ENCODE peak calls at places on chromosomes 4 and X, in seven cellular contexts. One of them, this sample, is unnamed.

GRCh38 chr4:86184216-86184915 is 175.5 kb downstream of the MAPK10 start:
- DNase-seq in HCT116: no peak
- DNase-seq in endodermal cell: no peak
- DNase-seq in tibial artery: no peak
- DNase-seq in OCI-LY7: no peak
- DNase-seq in colonic mucosa: no peak
- DNase-seq in stomach: no peak
- DNase-seq in this sample: no peak

GRCh38 chr4:80307183-80307735 is 28.3 kb upstream of the CFAP299 start:
- DNase-seq in HCT116: no peak
- DNase-seq in endodermal cell: no peak
- DNase-seq in tibial artery: no peak
- DNase-seq in OCI-LY7: no peak
- DNase-seq in colonic mucosa: no peak
- DNase-seq in stomach: no peak
- DNase-seq in this sample: no peak

GRCh38 chrX:153245288-153245731 is 66.2 kb downstream of the MAGEA1 start:
- DNase-seq in HCT116: no peak
- DNase-seq in endodermal cell: peak
- DNase-seq in tibial artery: no peak
- DNase-seq in OCI-LY7: peak
- DNase-seq in colonic mucosa: no peak
- DNase-seq in stomach: no peak
- DNase-seq in this sample: no peak

GRCh38 chr4:83639849-83640493 is 104.1 kb downstream of the GPAT3 start:
- DNase-seq in HCT116: peak
- DNase-seq in endodermal cell: peak
- DNase-seq in tibial artery: peak
- DNase-seq in OCI-LY7: peak
- DNase-seq in colonic mucosa: peak
- DNase-seq in stomach: peak
- DNase-seq in this sample: peak

GRCh38 chr4:6207602-6208001 is 7.3 kb upstream of the JAKMIP1 start:
- DNase-seq in HCT116: no peak
- DNase-seq in endodermal cell: no peak
- DNase-seq in tibial artery: peak
- DNase-seq in OCI-LY7: no peak
- DNase-seq in colonic mucosa: no peak
- DNase-seq in stomach: peak
- DNase-seq in this sample: no peak

GRCh38 chr4:83217721-83218522 is 66.7 kb downstream of the COQ2 start:
- DNase-seq in HCT116: no peak
- DNase-seq in endodermal cell: no peak
- DNase-seq in tibial artery: no peak
- DNase-seq in OCI-LY7: peak
- DNase-seq in colonic mucosa: peak
- DNase-seq in stomach: peak
- DNase-seq in this sample: no peak

GRCh38 chrX:110002300-110003166 is at the start of gene TMEM164:
- DNase-seq in HCT116: peak
- DNase-seq in endodermal cell: peak
- DNase-seq in tibial artery: peak
- DNase-seq in OCI-LY7: peak
- DNase-seq in colonic mucosa: peak
- DNase-seq in stomach: peak
- DNase-seq in this sample: peak

GRCh38 chr4:117093581-117093980 is 8.2 kb upstream of the TRAM1L1 start:
- DNase-seq in HCT116: no peak
- DNase-seq in endodermal cell: no peak
- DNase-seq in tibial artery: no peak
- DNase-seq in OCI-LY7: no peak
- DNase-seq in colonic mucosa: no peak
- DNase-seq in stomach: no peak
- DNase-seq in this sample: no peak

GRCh38 chr4:19880205-19880604 is 371.5 kb upstream of the SLIT2 start:
- DNase-seq in HCT116: no peak
- DNase-seq in endodermal cell: no peak
- DNase-seq in tibial artery: no peak
- DNase-seq in OCI-LY7: no peak
- DNase-seq in colonic mucosa: no peak
- DNase-seq in stomach: no peak
- DNase-seq in this sample: no peak

GRCh38 chrX:76427560-76428242 is at the start of gene MAGEE1:
- DNase-seq in HCT116: peak
- DNase-seq in endodermal cell: peak
- DNase-seq in tibial artery: peak
- DNase-seq in OCI-LY7: peak
- DNase-seq in colonic mucosa: peak
- DNase-seq in stomach: peak
- DNase-seq in this sample: peak

GRCh38 chr4:119233750-119234149 is 21.2 kb downstream of the USP53 start:
- DNase-seq in HCT116: no peak
- DNase-seq in endodermal cell: no peak
- DNase-seq in tibial artery: no peak
- DNase-seq in OCI-LY7: peak
- DNase-seq in colonic mucosa: no peak
- DNase-seq in stomach: no peak
- DNase-seq in this sample: no peak

GRCh38 chrX:989959-990510 is 222.4 kb downstream of the CRLF2 start:
- DNase-seq in HCT116: peak
- DNase-seq in endodermal cell: peak
- DNase-seq in tibial artery: no peak
- DNase-seq in OCI-LY7: no peak
- DNase-seq in colonic mucosa: peak
- DNase-seq in stomach: peak
- DNase-seq in this sample: peak

GRCh38 chr4:106238819-106239420 is 77.1 kb downstream of the TBCK start:
- DNase-seq in HCT116: peak
- DNase-seq in endodermal cell: peak
- DNase-seq in tibial artery: no peak
- DNase-seq in OCI-LY7: peak
- DNase-seq in colonic mucosa: peak
- DNase-seq in stomach: no peak
- DNase-seq in this sample: no peak

GRCh38 chr4:72171761-72172160 is 140.0 kb downstream of the NPFFR2 start:
- DNase-seq in HCT116: no peak
- DNase-seq in endodermal cell: no peak
- DNase-seq in tibial artery: no peak
- DNase-seq in OCI-LY7: no peak
- DNase-seq in colonic mucosa: no peak
- DNase-seq in stomach: no peak
- DNase-seq in this sample: no peak

GRCh38 chr4:187309456-187309855 is 585.8 kb upstream of the FAT1 start:
- DNase-seq in HCT116: no peak
- DNase-seq in endodermal cell: no peak
- DNase-seq in tibial artery: no peak
- DNase-seq in OCI-LY7: no peak
- DNase-seq in colonic mucosa: no peak
- DNase-seq in stomach: no peak
- DNase-seq in this sample: no peak

GRCh38 chrX:134733595-134733994 is 75.3 kb upstream of the PLAC1 start:
- DNase-seq in HCT116: no peak
- DNase-seq in endodermal cell: no peak
- DNase-seq in tibial artery: no peak
- DNase-seq in OCI-LY7: no peak
- DNase-seq in colonic mucosa: no peak
- DNase-seq in stomach: no peak
- DNase-seq in this sample: no peak

GRCh38 chrX:30488092-30488491 is 89.5 kb downstream of the TASL start:
- DNase-seq in HCT116: peak
- DNase-seq in endodermal cell: no peak
- DNase-seq in tibial artery: no peak
- DNase-seq in OCI-LY7: no peak
- DNase-seq in colonic mucosa: no peak
- DNase-seq in stomach: no peak
- DNase-seq in this sample: no peak

GRCh38 chrX:13085533-13085932 is 41.1 kb upstream of the FAM9C start:
- DNase-seq in HCT116: no peak
- DNase-seq in endodermal cell: no peak
- DNase-seq in tibial artery: no peak
- DNase-seq in OCI-LY7: peak
- DNase-seq in colonic mucosa: no peak
- DNase-seq in stomach: no peak
- DNase-seq in this sample: no peak

GRCh38 chr4:85790582-85790981 is 315.6 kb downstream of the ARHGAP24 start:
- DNase-seq in HCT116: no peak
- DNase-seq in endodermal cell: no peak
- DNase-seq in tibial artery: no peak
- DNase-seq in OCI-LY7: no peak
- DNase-seq in colonic mucosa: no peak
- DNase-seq in stomach: no peak
- DNase-seq in this sample: no peak

GRCh38 chr4:30720656-30721352 is 635 bp downstream of the PCDH7 start:
- DNase-seq in HCT116: no peak
- DNase-seq in endodermal cell: no peak
- DNase-seq in tibial artery: peak
- DNase-seq in OCI-LY7: no peak
- DNase-seq in colonic mucosa: peak
- DNase-seq in stomach: no peak
- DNase-seq in this sample: peak

GRCh38 chr4:9996319-9997110 is 24.8 kb downstream of the SLC2A9 start:
- DNase-seq in HCT116: no peak
- DNase-seq in endodermal cell: peak
- DNase-seq in tibial artery: no peak
- DNase-seq in OCI-LY7: no peak
- DNase-seq in colonic mucosa: peak
- DNase-seq in stomach: peak
- DNase-seq in this sample: no peak

GRCh38 chrX:133983974-133984578 is 1.3 kb downstream of the GPC3 start:
- DNase-seq in HCT116: no peak
- DNase-seq in endodermal cell: peak
- DNase-seq in tibial artery: no peak
- DNase-seq in OCI-LY7: no peak
- DNase-seq in colonic mucosa: no peak
- DNase-seq in stomach: no peak
- DNase-seq in this sample: no peak

GRCh38 chrX:128518508-128518907 is 466.3 kb upstream of the ACTRT1 start:
- DNase-seq in HCT116: no peak
- DNase-seq in endodermal cell: peak
- DNase-seq in tibial artery: no peak
- DNase-seq in OCI-LY7: peak
- DNase-seq in colonic mucosa: no peak
- DNase-seq in stomach: no peak
- DNase-seq in this sample: no peak

GRCh38 chr4:7761720-7762119 is 177.9 kb downstream of the AFAP1 start:
- DNase-seq in HCT116: peak
- DNase-seq in endodermal cell: peak
- DNase-seq in tibial artery: peak
- DNase-seq in OCI-LY7: peak
- DNase-seq in colonic mucosa: peak
- DNase-seq in stomach: peak
- DNase-seq in this sample: peak

DNA sequence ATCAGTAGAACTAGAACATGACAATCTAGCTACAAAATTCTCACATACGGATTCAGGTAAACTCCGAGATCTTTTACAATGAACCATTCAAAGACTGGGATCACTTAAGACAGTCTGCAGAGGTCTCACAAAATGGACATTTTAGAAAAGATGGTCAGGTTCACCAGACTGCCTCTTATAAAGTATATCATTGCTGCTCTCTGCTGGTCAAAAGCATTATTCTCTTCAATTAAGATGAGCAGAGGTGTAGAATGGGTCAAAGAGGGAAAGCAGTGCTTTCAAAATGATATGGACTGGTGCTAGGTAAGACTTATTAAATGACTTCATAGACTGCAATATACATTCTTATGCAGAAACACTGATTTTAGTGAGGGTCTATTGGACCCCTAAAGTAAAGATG is 434.7 kb downstream of the PACRGL start:
- DNase-seq in HCT116: no peak
- DNase-seq in endodermal cell: no peak
- DNase-seq in tibial artery: no peak
- DNase-seq in OCI-LY7: no peak
- DNase-seq in colonic mucosa: no peak
- DNase-seq in stomach: no peak
- DNase-seq in this sample: no peak
- TF ChIP-seq CTCF in HCT116: no peak
- TF ChIP-seq CTCF in endodermal cell: peak
- TF ChIP-seq CTCF in tibial artery: no peak
- TF ChIP-seq CTCF in OCI-LY7: peak
- TF ChIP-seq CTCF in colonic mucosa: peak
- TF ChIP-seq CTCF in stomach: no peak
- TF ChIP-seq CTCF in this sample: peak

DNA sequence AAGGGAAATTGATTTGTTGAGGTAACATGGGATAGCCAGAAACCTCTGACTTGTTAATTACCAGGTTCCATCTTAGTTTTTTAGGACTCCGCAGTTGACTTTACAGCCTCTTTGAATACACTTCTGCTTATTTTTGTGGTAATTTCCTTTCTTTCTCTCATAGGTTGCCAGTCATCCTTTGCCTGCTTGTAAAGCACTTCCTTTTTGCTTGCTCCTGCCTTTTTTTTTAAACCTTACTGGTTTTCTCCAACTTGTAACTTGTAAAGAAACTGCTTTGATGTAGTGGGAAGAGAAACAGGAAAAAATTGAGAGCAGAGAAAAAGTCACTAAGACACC is 2.6 kb downstream of the PGK1 start:
- DNase-seq in HCT116: no peak
- DNase-seq in endodermal cell: no peak
- DNase-seq in tibial artery: no peak
- DNase-seq in OCI-LY7: no peak
- DNase-seq in colonic mucosa: no peak
- DNase-seq in stomach: no peak
- DNase-seq in this sample: no peak
- H3K4me3 ChIP-seq in HCT116: peak
- H3K4me3 ChIP-seq in endodermal cell: peak
- H3K4me3 ChIP-seq in tibial artery: no peak
- H3K4me3 ChIP-seq in OCI-LY7: peak
- H3K4me3 ChIP-seq in colonic mucosa: peak
- H3K4me3 ChIP-seq in stomach: peak
- H3K4me3 ChIP-seq in this sample: peak

GRCh38 chrX:23668335-23668734 is 1.0 kb downstream of the PRDX4 start:
- DNase-seq in HCT116: no peak
- DNase-seq in endodermal cell: peak
- DNase-seq in tibial artery: no peak
- DNase-seq in OCI-LY7: no peak
- DNase-seq in colonic mucosa: no peak
- DNase-seq in stomach: no peak
- DNase-seq in this sample: no peak
- H3K27ac ChIP-seq in HCT116: peak
- H3K27ac ChIP-seq in endodermal cell: no peak
- H3K27ac ChIP-seq in tibial artery: no peak
- H3K27ac ChIP-seq in OCI-LY7: peak
- H3K27ac ChIP-seq in colonic mucosa: no peak
- H3K27ac ChIP-seq in stomach: no peak
- H3K27ac ChIP-seq in this sample: no peak

GRCh38 chrX:107465932-107466620 is 16.6 kb downstream of the FRMPD3 start:
- DNase-seq in HCT116: no peak
- DNase-seq in endodermal cell: peak
- DNase-seq in tibial artery: no peak
- DNase-seq in OCI-LY7: peak
- DNase-seq in colonic mucosa: no peak
- DNase-seq in stomach: no peak
- DNase-seq in this sample: no peak

GRCh38 chrX:107470198-107470597 is 20.7 kb downstream of the FRMPD3 start:
- DNase-seq in HCT116: no peak
- DNase-seq in endodermal cell: no peak
- DNase-seq in tibial artery: no peak
- DNase-seq in OCI-LY7: peak
- DNase-seq in colonic mucosa: no peak
- DNase-seq in stomach: no peak
- DNase-seq in this sample: no peak

GRCh38 chrX:107467271-107467670 is 17.8 kb downstream of the FRMPD3 start:
- DNase-seq in HCT116: no peak
- DNase-seq in endodermal cell: peak
- DNase-seq in tibial artery: no peak
- DNase-seq in OCI-LY7: no peak
- DNase-seq in colonic mucosa: no peak
- DNase-seq in stomach: no peak
- DNase-seq in this sample: no peak

GRCh38 chrX:107470971-107471370 is 21.5 kb downstream of the FRMPD3 start:
- DNase-seq in HCT116: no peak
- DNase-seq in endodermal cell: peak
- DNase-seq in tibial artery: no peak
- DNase-seq in OCI-LY7: no peak
- DNase-seq in colonic mucosa: no peak
- DNase-seq in stomach: no peak
- DNase-seq in this sample: no peak
- TF ChIP-seq CTCF in HCT116: peak
- TF ChIP-seq CTCF in endodermal cell: peak
- TF ChIP-seq CTCF in tibial artery: no peak
- TF ChIP-seq CTCF in OCI-LY7: peak
- TF ChIP-seq CTCF in colonic mucosa: no peak
- TF ChIP-seq CTCF in stomach: no peak
- TF ChIP-seq CTCF in this sample: no peak